ENCODE peak calls at places on chromosomes 7 and 10, in six cellular contexts. Q is left ventricle myocardium inferior, I is HuH-7, F is left cardiac atrium, W is astrocyte of the cerebellum, P is hypothalamus. M is an unnamed sample.

GRCh38 chr7:21605008-21605407 is 62.2 kb downstream of the DNAH11 start:
- DNase-seq in I (no peak), P (no peak), F (no peak), W (no peak), Q (no peak), M (no peak)

GRCh38 chr10:62149621-62150020 is 119.0 kb downstream of the RTKN2 start:
- DNase-seq in W (no peak), P (no peak), Q (no peak), F (no peak), I (no peak), M (no peak)

GRCh38 chr7:102248456-102249395 is 37.9 kb upstream of the SH2B2 start:
- DNase-seq in P (no peak), F (no peak), W (no peak), Q (no peak), I (no peak), M (no peak)

GRCh38 chr10:43294241-43294658 is 27.4 kb upstream of the RASGEF1A start:
- DNase-seq in P (no peak), Q (no peak), W (no peak), F (no peak), I (no peak), M (no peak)

GRCh38 chr10:72250666-72251065 is 23.1 kb upstream of the DDIT4 start:
- DNase-seq in Q (peak), P (no peak), W (peak), F (peak), I (no peak), M (peak)

GRCh38 chr7:43559171-43559938 is 23.6 kb upstream of the STK17A start:
- DNase-seq in F (no peak), P (no peak), W (no peak), Q (no peak), I (no peak), M (no peak)

GRCh38 chr7:7203813-7204575 is 21.6 kb downstream of the C1GALT1 start:
- DNase-seq in W (no peak), F (no peak), I (no peak), Q (no peak), P (no peak), M (no peak)

GRCh38 chr7:27453702-27454405 is 208.8 kb downstream of the HIBADH start:
- DNase-seq in F (no peak), W (no peak), P (no peak), I (peak), Q (no peak), M (no peak)

GRCh38 chr7:27636326-27637006 is 26.2 kb downstream of the HIBADH start:
- DNase-seq in P (no peak), I (no peak), F (no peak), Q (no peak), W (no peak), M (no peak)